ENCODE peak calls at places on chromosomes 6 and 20, in five cellular contexts. Q is SJSA1; E is iris pigment epithelial cell; H is activated CD8-positive, alpha-beta T cell treated with anti-CD3 and anti-CD28 coated beads, Interleukin-2, amount 10 ng/mL, durations not matched to agents 7 days and 5 days; D is NCI-H1092 treated with DMSO at 0.1 percent for 48 hours. Y is an unnamed sample.

GRCh38 chr6:134230087-134230717 is 87.7 kb downstream of the SGK1 start:
- DNase-seq in D (no peak), E (no peak), H (no peak), Q (no peak), Y (peak; percentile 56)

GRCh38 chr6:133865680-133866079 is 23.2 kb upstream of the TCF21 start:
- DNase-seq in D (no peak), H (no peak), Q (no peak), E (no peak), Y (no peak)

GRCh38 chr6:151160869-151161268 is 78.9 kb upstream of the AKAP12 start:
- DNase-seq in Q (no peak), E (peak; percentile 49), D (peak; percentile 8), H (no peak), Y (no peak)

GRCh38 chr6:137631323-137631722 is 137.1 kb upstream of the OLIG3 start:
- DNase-seq in D (no peak), Q (no peak), E (no peak), H (no peak), Y (no peak)

GRCh38 chr6:129671442-129672344 is 38.3 kb downstream of the ARHGAP18 start:
- DNase-seq in D (no peak), E (peak; percentile 38), Q (no peak), H (peak; percentile 78), Y (peak; percentile 83)

GRCh38 chr6:31814677-31815024 is 432 bp downstream of the HSPA1L start:
- DNase-seq in D (peak; percentile 86), E (peak; percentile 99), Q (peak; percentile 81), H (peak; percentile 86), Y (peak; percentile 79)

GRCh38 chr6:149246691-149247384 is 70.7 kb upstream of the TAB2 start:
- DNase-seq in Q (no peak), D (no peak), H (no peak), E (no peak), Y (no peak)

GRCh38 chr6:1088441-1089001 is 223.4 kb upstream of the FOXQ1 start:
- DNase-seq in Q (no peak), E (no peak), H (no peak), D (no peak), Y (no peak)

GRCh38 chr6:90024633-90025032 is 130.4 kb downstream of the GJA10 start:
- DNase-seq in H (no peak), Q (no peak), E (no peak), D (no peak), Y (no peak)

GRCh38 chr20:63533871-63534393 is 3.2 kb downstream of the PTK6 start:
- DNase-seq in Q (no peak), E (no peak), D (no peak), H (no peak), Y (no peak)

GRCh38 chr20:31440012-31440659 is at the start of gene DEFB123:
- DNase-seq in E (no peak), D (no peak), Q (no peak), H (no peak), Y (no peak)